ENCODE peak calls at places on chromosome 11, in six cellular contexts. One of them, this sample, is unnamed.
A peak's percentile ranks its signal among the peaks of the same experiment; 100 is the strongest.

GRCh38 chr11:116613201-116613910 is 159.4 kb downstream of the BUD13 start:
- DNase-seq in mammary epithelial cell: no peak
- DNase-seq in NT2/D1: no peak
- DNase-seq in psoas muscle: no peak
- DNase-seq in stomach: peak; percentile 11
- DNase-seq in aorta: no peak
- DNase-seq in this sample: no peak

GRCh38 chr11:112355726-112356125 is 95.1 kb upstream of the PLET1 start:
- DNase-seq in mammary epithelial cell: peak; percentile 14
- DNase-seq in aorta: no peak
- DNase-seq in stomach: peak; percentile 31
- DNase-seq in NT2/D1: no peak
- DNase-seq in psoas muscle: no peak
- DNase-seq in this sample: no peak

GRCh38 chr11:46966773-46967172 is 30.2 kb downstream of the CSTPP1 start:
- DNase-seq in aorta: no peak
- DNase-seq in psoas muscle: no peak
- DNase-seq in mammary epithelial cell: no peak
- DNase-seq in stomach: no peak
- DNase-seq in NT2/D1: no peak
- DNase-seq in this sample: no peak

GRCh38 chr11:5620606-5621521 is 3.9 kb upstream of the TRIM34 start:
- DNase-seq in psoas muscle: no peak
- DNase-seq in mammary epithelial cell: peak; percentile 84
- DNase-seq in stomach: no peak
- DNase-seq in NT2/D1: no peak
- DNase-seq in aorta: no peak
- DNase-seq in this sample: no peak

GRCh38 chr11:128905345-128906184 is 14.4 kb downstream of the KCNJ5 start:
- DNase-seq in mammary epithelial cell: peak; percentile 62
- DNase-seq in aorta: peak; percentile 74
- DNase-seq in psoas muscle: peak; percentile 27
- DNase-seq in NT2/D1: peak; percentile 40
- DNase-seq in stomach: peak; percentile 56
- DNase-seq in this sample: no peak

GRCh38 chr11:133778161-133778560 is 67.2 kb downstream of the SPATA19 start:
- DNase-seq in NT2/D1: no peak
- DNase-seq in psoas muscle: no peak
- DNase-seq in stomach: no peak
- DNase-seq in aorta: no peak
- DNase-seq in mammary epithelial cell: no peak
- DNase-seq in this sample: no peak

GRCh38 chr11:115659061-115659963 is 155.1 kb upstream of the CADM1 start:
- DNase-seq in psoas muscle: peak; percentile 29
- DNase-seq in mammary epithelial cell: peak; percentile 25
- DNase-seq in aorta: peak; percentile 59
- DNase-seq in NT2/D1: no peak
- DNase-seq in stomach: no peak
- DNase-seq in this sample: peak; percentile 45

GRCh38 chr11:62443390-62444201 is 24.8 kb downstream of the SCGB1A1 start:
- DNase-seq in psoas muscle: peak; percentile 70
- DNase-seq in NT2/D1: no peak
- DNase-seq in mammary epithelial cell: no peak
- DNase-seq in aorta: peak; percentile 78
- DNase-seq in stomach: no peak
- DNase-seq in this sample: peak; percentile 31

GRCh38 chr11:43868852-43869567 is 11.6 kb upstream of the ALKBH3 start:
- DNase-seq in NT2/D1: no peak
- DNase-seq in psoas muscle: no peak
- DNase-seq in stomach: no peak
- DNase-seq in aorta: no peak
- DNase-seq in mammary epithelial cell: peak; percentile 88
- DNase-seq in this sample: no peak

GRCh38 chr11:80436547-80436946 is 995.7 kb upstream of the TENM4 start:
- DNase-seq in stomach: no peak
- DNase-seq in aorta: no peak
- DNase-seq in NT2/D1: no peak
- DNase-seq in mammary epithelial cell: no peak
- DNase-seq in psoas muscle: no peak
- DNase-seq in this sample: no peak

GRCh38 chr11:114774599-114775365 is 96.5 kb downstream of the NXPE2 start:
- DNase-seq in psoas muscle: peak; percentile 26
- DNase-seq in NT2/D1: peak; percentile 79
- DNase-seq in aorta: no peak
- DNase-seq in mammary epithelial cell: peak; percentile 16
- DNase-seq in stomach: peak; percentile 40
- DNase-seq in this sample: no peak

GRCh38 chr11:92311616-92312449 is 87.2 kb downstream of the FAT3 start:
- DNase-seq in stomach: no peak
- DNase-seq in aorta: no peak
- DNase-seq in mammary epithelial cell: no peak
- DNase-seq in NT2/D1: peak; percentile 75
- DNase-seq in psoas muscle: no peak
- DNase-seq in this sample: no peak

GRCh38 chr11:26958650-26959049 is 35.3 kb upstream of the FIBIN start:
- DNase-seq in aorta: no peak
- DNase-seq in psoas muscle: no peak
- DNase-seq in stomach: no peak
- DNase-seq in NT2/D1: no peak
- DNase-seq in mammary epithelial cell: no peak
- DNase-seq in this sample: no peak

GRCh38 chr11:65492637-65493366 is 6.0 kb upstream of the MALAT1 start:
- DNase-seq in stomach: peak; percentile 85
- DNase-seq in mammary epithelial cell: peak; percentile 82
- DNase-seq in psoas muscle: peak; percentile 90
- DNase-seq in NT2/D1: no peak
- DNase-seq in aorta: peak; percentile 93
- DNase-seq in this sample: peak; percentile 89

GRCh38 chr11:110525883-110526282 is 96.1 kb downstream of the FDX1 start:
- DNase-seq in aorta: peak; percentile 67
- DNase-seq in mammary epithelial cell: peak; percentile 97
- DNase-seq in NT2/D1: no peak
- DNase-seq in psoas muscle: peak; percentile 70
- DNase-seq in stomach: no peak
- DNase-seq in this sample: no peak

GRCh38 chr11:19848219-19848618 is 135.6 kb downstream of the NAV2 start:
- DNase-seq in aorta: no peak
- DNase-seq in NT2/D1: no peak
- DNase-seq in stomach: no peak
- DNase-seq in mammary epithelial cell: no peak
- DNase-seq in psoas muscle: no peak
- DNase-seq in this sample: no peak
- H3K4me1 ChIP-seq in aorta: peaks cover 6% of the 10 kb centered on the region
- H3K4me1 ChIP-seq in NT2/D1: no peaks in the 10 kb centered on the region
- H3K4me1 ChIP-seq in stomach: peaks cover 53% of the 10 kb centered on the region
- H3K4me1 ChIP-seq in mammary epithelial cell: peaks cover 21% of the 10 kb centered on the region
- H3K4me1 ChIP-seq in psoas muscle: peaks cover 33% of the 10 kb centered on the region
- H3K4me1 ChIP-seq in this sample: peaks cover 71% of the 10 kb centered on the region

GRCh38 chr11:93733474-93733873 is 7.8 kb downstream of the TAF1D start:
- DNase-seq in psoas muscle: no peak
- DNase-seq in NT2/D1: no peak
- DNase-seq in mammary epithelial cell: peak; percentile 4
- DNase-seq in aorta: no peak
- DNase-seq in stomach: no peak
- DNase-seq in this sample: no peak

GRCh38 chr11:93737904-93738612 is 3.2 kb downstream of the TAF1D start:
- DNase-seq in NT2/D1: no peak
- DNase-seq in stomach: no peak
- DNase-seq in psoas muscle: no peak
- DNase-seq in mammary epithelial cell: peak; percentile 69
- DNase-seq in aorta: no peak
- DNase-seq in this sample: no peak

GRCh38 chr11:93734427-93735222 is 6.7 kb downstream of the TAF1D start:
- DNase-seq in mammary epithelial cell: no peak
- DNase-seq in stomach: no peak
- DNase-seq in aorta: no peak
- DNase-seq in NT2/D1: no peak
- DNase-seq in psoas muscle: no peak
- DNase-seq in this sample: no peak

GRCh38 chr11:93736129-93736528 is 5.2 kb downstream of the TAF1D start:
- DNase-seq in NT2/D1: no peak
- DNase-seq in stomach: no peak
- DNase-seq in mammary epithelial cell: no peak
- DNase-seq in psoas muscle: no peak
- DNase-seq in aorta: no peak
- DNase-seq in this sample: no peak

DNA sequence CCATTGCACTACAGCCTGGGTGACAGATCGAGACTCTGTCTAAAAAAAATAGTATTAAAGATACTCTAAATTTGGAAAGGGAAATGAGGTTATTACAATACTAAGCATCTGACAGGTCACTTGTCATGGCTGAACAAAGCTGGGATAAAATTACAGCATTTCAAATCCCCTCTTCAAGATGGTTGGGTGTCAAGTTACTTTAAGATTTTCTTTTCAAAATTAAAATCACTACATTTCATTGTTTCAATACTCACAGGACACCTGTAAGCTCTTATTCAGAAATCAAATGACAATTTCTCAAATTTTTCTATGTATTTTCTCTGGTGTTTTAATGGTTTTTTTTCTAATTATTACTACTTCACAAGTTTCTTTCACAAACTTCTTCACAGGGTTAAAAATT is 5.7 kb downstream of the TAF1D start:
- DNase-seq in aorta: no peak
- DNase-seq in psoas muscle: no peak
- DNase-seq in NT2/D1: no peak
- DNase-seq in mammary epithelial cell: no peak
- DNase-seq in stomach: no peak
- DNase-seq in this sample: no peak
- H3K4me1 ChIP-seq in aorta: no peaks in the 10 kb centered on the region
- H3K4me1 ChIP-seq in psoas muscle: peaks cover 29% of the 10 kb centered on the region
- H3K4me1 ChIP-seq in NT2/D1: no peaks in the 10 kb centered on the region
- H3K4me1 ChIP-seq in mammary epithelial cell: peaks cover 17% of the 10 kb centered on the region
- H3K4me1 ChIP-seq in stomach: peaks cover 84% of the 10 kb centered on the region
- H3K4me1 ChIP-seq in this sample: peaks cover 50% of the 10 kb centered on the region

DNA sequence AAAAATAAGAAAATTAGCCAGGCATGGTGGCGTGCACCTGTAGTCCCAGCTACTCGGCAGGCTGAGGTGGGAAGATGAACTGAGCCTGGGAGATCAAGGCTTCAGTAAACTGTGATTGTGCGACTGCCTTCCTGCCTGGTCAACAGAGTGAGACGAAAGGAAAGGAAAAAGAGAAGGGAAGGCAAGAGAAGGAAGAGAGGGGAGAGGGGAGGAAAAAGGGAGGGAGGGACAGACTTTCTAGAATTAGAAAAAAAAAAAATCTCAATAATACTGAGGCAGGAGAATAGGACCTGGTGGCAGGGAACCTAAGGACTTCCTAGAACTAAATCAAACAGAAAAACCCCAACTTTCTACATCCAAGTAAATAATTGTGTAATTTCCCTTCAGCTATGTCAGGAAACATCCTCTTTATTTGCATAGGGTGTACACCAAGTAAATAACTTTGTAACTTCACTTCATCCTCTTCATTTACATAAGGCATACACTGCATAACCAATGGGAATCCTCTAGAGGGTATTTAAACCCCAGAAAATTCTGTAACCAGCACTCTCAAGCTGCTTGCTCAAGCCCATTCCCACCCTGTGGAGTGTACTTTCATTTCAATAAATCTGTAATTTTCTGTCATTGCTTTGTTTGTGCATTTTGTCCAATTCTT is 8.7 kb downstream of the SBF2 start:
- DNase-seq in NT2/D1: no peak
- DNase-seq in mammary epithelial cell: no peak
- DNase-seq in psoas muscle: no peak
- DNase-seq in stomach: no peak
- DNase-seq in aorta: no peak
- DNase-seq in this sample: no peak
- H3K4me1 ChIP-seq in NT2/D1: peaks cover 7% of the 10 kb centered on the region
- H3K4me1 ChIP-seq in mammary epithelial cell: no peaks in the 10 kb centered on the region
- H3K4me1 ChIP-seq in psoas muscle: peaks cover 28% of the 10 kb centered on the region
- H3K4me1 ChIP-seq in stomach: peaks cover 83% of the 10 kb centered on the region
- H3K4me1 ChIP-seq in aorta: no peaks in the 10 kb centered on the region
- H3K4me1 ChIP-seq in this sample: peaks cover 21% of the 10 kb centered on the region

GRCh38 chr11:127643659-127644058 is 643.1 kb upstream of the KIRREL3 start:
- DNase-seq in psoas muscle: no peak
- DNase-seq in NT2/D1: no peak
- DNase-seq in aorta: no peak
- DNase-seq in stomach: no peak
- DNase-seq in mammary epithelial cell: no peak
- DNase-seq in this sample: no peak

GRCh38 chr11:127639916-127640315 is 639.3 kb upstream of the KIRREL3 start:
- DNase-seq in NT2/D1: no peak
- DNase-seq in stomach: no peak
- DNase-seq in aorta: no peak
- DNase-seq in mammary epithelial cell: peak; percentile 7
- DNase-seq in psoas muscle: no peak
- DNase-seq in this sample: no peak

GRCh38 chr11:127644366-127644765 is 643.8 kb upstream of the KIRREL3 start:
- DNase-seq in NT2/D1: no peak
- DNase-seq in stomach: no peak
- DNase-seq in psoas muscle: no peak
- DNase-seq in mammary epithelial cell: no peak
- DNase-seq in aorta: no peak
- DNase-seq in this sample: no peak

DNA sequence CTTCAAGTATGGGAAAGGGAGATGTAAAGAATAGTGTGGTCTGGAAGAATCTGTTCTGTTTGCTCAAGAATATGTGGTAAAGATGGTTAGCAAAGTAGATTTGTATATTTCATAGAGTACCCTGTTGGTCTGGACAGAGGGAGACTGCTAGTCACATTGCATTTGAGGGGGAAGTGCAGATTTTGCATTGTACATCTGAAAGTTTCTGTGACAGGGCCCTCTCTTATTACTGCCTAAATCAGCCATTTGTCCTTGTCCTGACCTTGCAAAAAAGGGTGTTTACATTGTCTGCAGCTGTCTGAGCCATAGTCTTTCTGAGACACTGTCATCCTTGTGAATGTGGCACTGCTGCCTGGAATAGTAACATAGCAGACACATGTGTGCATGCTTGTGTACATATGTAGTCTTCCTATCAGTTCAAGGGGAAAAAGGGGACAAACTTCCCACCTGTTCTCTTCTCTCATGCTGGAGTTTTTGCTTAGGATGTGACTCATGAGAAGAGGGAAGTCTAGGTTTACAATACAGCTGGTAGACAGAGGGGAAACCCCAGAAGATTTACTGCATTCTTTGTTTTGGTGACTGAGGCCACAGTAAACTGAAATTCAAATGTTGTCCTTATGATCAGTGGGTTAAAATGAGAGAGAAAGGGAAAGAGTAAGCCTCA is 640.4 kb upstream of the KIRREL3 start:
- DNase-seq in mammary epithelial cell: peak; percentile 43
- DNase-seq in psoas muscle: no peak
- DNase-seq in aorta: no peak
- DNase-seq in NT2/D1: no peak
- DNase-seq in stomach: no peak
- DNase-seq in this sample: no peak
- H3K4me1 ChIP-seq in mammary epithelial cell: no peaks in the 10 kb centered on the region
- H3K4me1 ChIP-seq in psoas muscle: no peaks in the 10 kb centered on the region
- H3K4me1 ChIP-seq in aorta: no peaks in the 10 kb centered on the region
- H3K4me1 ChIP-seq in NT2/D1: no peaks in the 10 kb centered on the region
- H3K4me1 ChIP-seq in stomach: no peaks in the 10 kb centered on the region
- H3K4me1 ChIP-seq in this sample: no peaks in the 10 kb centered on the region

GRCh38 chr11:67271548-67272284 is 5.4 kb downstream of the GRK2 start:
- DNase-seq in mammary epithelial cell: no peak
- DNase-seq in NT2/D1: no peak
- DNase-seq in stomach: no peak
- DNase-seq in aorta: peak; percentile 80
- DNase-seq in psoas muscle: no peak
- DNase-seq in this sample: no peak
- H3K4me1 ChIP-seq in mammary epithelial cell: peaks cover 24% of the 10 kb centered on the region
- H3K4me1 ChIP-seq in NT2/D1: peaks cover 49% of the 10 kb centered on the region
- H3K4me1 ChIP-seq in stomach: peaks cover 96% of the 10 kb centered on the region
- H3K4me1 ChIP-seq in aorta: no peaks in the 10 kb centered on the region
- H3K4me1 ChIP-seq in psoas muscle: peaks cover 87% of the 10 kb centered on the region
- H3K4me1 ChIP-seq in this sample: peaks cover 100% of the 10 kb centered on the region

This sample was measured in left ventricle myocardium inferior.